ENCODE peak calls at places on chromosomes 13 and 19, in four cellular contexts. K, J, L and V are unnamed samples.

GRCh38 chr13:51950722-51951121 is 60.5 kb downstream of the ATP7B start:
- DNase-seq in K (no peak), J (no peak), L (no peak), V (no peak)

GRCh38 chr19:47458672-47459071 is 13.0 kb downstream of the SLC8A2 start:
- DNase-seq in K (no peak), J (no peak), L (no peak), V (no peak)

GRCh38 chr19:3515891-3516422 is 9.8 kb downstream of the FZR1 start:
- DNase-seq in K (no peak), J (no peak), L (no peak), V (no peak)

GRCh38 chr19:19636573-19636972 is 6.9 kb downstream of the GMIP start:
- DNase-seq in K (no peak), J (no peak), L (no peak), V (no peak)

GRCh38 chr13:39527301-39527700 is 75.7 kb downstream of the LHFPL6 start:
- DNase-seq in K (no peak), J (no peak), L (no peak), V (no peak)

GRCh38 chr19:49142866-49143335 is 12.3 kb downstream of the HRC start:
- DNase-seq in K (peak), J (no peak), L (no peak), V (no peak)

GRCh38 chr13:42807866-42808265 is 26.5 kb downstream of the FAM216B start:
- DNase-seq in K (no peak), J (no peak), L (no peak), V (no peak)

GRCh38 chr13:24865158-24865557 is 101.2 kb downstream of the RNF17 start:
- DNase-seq in K (no peak), J (no peak), L (no peak), V (no peak)

GRCh38 chr19:17079710-17080440 is 4.3 kb downstream of the MYO9B start:
- DNase-seq in K (no peak), J (peak), L (no peak), V (peak)

GRCh38 chr13:22311734-22312404 is 641.0 kb downstream of the FGF9 start:
- DNase-seq in K (no peak), J (no peak), L (no peak), V (no peak)

GRCh38 chr13:95254341-95254740 is 46.9 kb downstream of the ABCC4 start:
- DNase-seq in K (no peak), J (no peak), L (no peak), V (no peak)

GRCh38 chr13:25248071-25248470 is 39.2 kb downstream of the MTMR6 start:
- DNase-seq in K (no peak), J (no peak), L (no peak), V (no peak)

GRCh38 chr13:26540319-26540718 is 17.2 kb upstream of the WASF3 start:
- DNase-seq in K (no peak), J (no peak), L (no peak), V (no peak)

GRCh38 chr19:54158812-54159351 is 639 bp downstream of the LENG1 start:
- DNase-seq in K (no peak), J (no peak), L (no peak), V (no peak)

GRCh38 chr13:73767747-73768315 is 366.4 kb downstream of the KLF12 start:
- DNase-seq in K (no peak), J (no peak), L (no peak), V (no peak)

GRCh38 chr13:46721054-46721453 is 75.9 kb downstream of the ESD start:
- DNase-seq in K (peak), J (no peak), L (peak), V (no peak)

GRCh38 chr19:10553943-10554381 is 10.3 kb downstream of the ATG4D start:
- DNase-seq in K (no peak), J (peak), L (peak), V (peak)

GRCh38 chr13:23385931-23386330 is 47.6 kb downstream of the SACS start:
- DNase-seq in K (no peak), J (no peak), L (no peak), V (no peak)
- TF ChIP-seq SPI1 in K (no peak), J (no peak), L (no peak), V (no peak)

GRCh38 chr13:33230178-33230881 is 55.2 kb downstream of the STARD13 start:
- DNase-seq in K (no peak), J (no peak), L (no peak), V (no peak)

GRCh38 chr13:33231339-33231738 is 54.2 kb downstream of the STARD13 start:
- DNase-seq in K (no peak), J (no peak), L (no peak), V (no peak)

GRCh38 chr13:33229446-33230177 is 55.9 kb downstream of the STARD13 start:
- DNase-seq in K (no peak), J (no peak), L (no peak), V (no peak)

GRCh38 chr13:33227927-33228644 is 57.5 kb downstream of the STARD13 start:
- DNase-seq in K (no peak), J (no peak), L (no peak), V (no peak)

GRCh38 chr13:33228645-33229445 is 56.7 kb downstream of the STARD13 start:
- DNase-seq in K (peak), J (no peak), L (peak), V (no peak)
- TF ChIP-seq SPI1 in K (no peak), J (no peak), L (no peak), V (no peak)

GRCh38 chr19:40216777-40217026 is 1.5 kb downstream of the TTC9B start:
- DNase-seq in K (no peak), J (no peak), L (no peak), V (no peak)

GRCh38 chr19:40219721-40220276 is 1.6 kb upstream of the TTC9B start:
- DNase-seq in K (no peak), J (no peak), L (no peak), V (no peak)

GRCh38 chr19:40216013-40216776 is 2.0 kb downstream of the TTC9B start:
- DNase-seq in K (no peak), J (no peak), L (no peak), V (no peak)

GRCh38 chr19:40217027-40217810 is 965 bp downstream of the TTC9B start:
- DNase-seq in K (peak), J (no peak), L (no peak), V (no peak)

DNA sequence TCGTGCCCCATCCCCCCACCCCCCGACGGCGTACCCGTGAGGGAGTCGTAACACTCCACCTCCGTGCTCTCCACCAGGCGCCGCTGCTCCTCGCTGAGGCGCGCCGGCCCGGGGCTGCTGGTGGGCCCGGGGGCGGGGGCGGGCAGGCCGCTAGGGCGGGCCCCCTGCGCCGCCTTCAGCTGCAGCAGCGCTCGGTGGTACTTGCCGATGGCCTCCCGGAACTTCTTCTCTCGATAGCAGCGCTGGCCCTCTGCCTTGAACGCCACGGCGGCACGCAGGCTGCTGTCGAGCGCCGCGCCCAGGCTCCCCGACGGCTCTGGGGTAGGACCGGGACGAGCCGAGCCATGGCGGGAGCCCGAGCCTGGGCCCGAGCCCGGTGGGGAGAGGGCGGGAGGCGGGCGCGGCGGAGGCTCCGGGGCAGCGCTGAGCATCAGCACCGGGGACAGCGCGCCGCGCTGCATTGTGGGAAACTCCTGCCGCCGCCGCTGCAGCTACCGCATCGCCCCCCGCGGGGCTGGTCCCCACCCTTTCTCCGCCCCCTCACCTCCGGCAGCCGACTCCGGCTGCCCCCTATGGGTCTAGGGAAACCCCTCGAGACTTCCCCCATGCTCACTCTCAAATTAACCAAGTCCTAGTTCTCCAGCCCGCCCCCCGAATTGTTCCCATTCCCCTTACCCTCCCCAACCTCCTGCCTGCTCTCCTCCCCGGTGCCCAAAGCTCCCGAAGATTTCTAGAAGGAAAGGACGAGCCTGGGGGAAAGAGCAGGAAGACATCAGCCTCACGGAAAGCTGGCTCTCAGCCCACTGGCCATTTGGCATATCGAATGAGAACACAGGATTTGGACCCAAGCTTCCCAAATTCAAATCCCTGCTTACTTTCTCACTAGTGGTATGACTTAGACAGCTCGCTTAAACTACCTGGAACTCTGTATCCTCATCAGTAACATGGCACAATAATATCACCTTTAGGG is at the start of gene TTC9B:
- DNase-seq in K (peak), J (no peak), L (no peak), V (no peak)
- TF ChIP-seq SPI1 in K (no peak), J (no peak), L (no peak), V (no peak)

GRCh38 chr13:114053026-114053425 is 79.2 kb upstream of the C13orf46 start:
- DNase-seq in K (no peak), J (no peak), L (peak), V (no peak)
- TF ChIP-seq SPI1 in K (no peak), J (no peak), L (peak), V (no peak)